ENCODE peak calls at places on chromosomes 7 and 10, in six cellular contexts. I is fibroblast of the aortic adventitia, O is HEK293T, W is type B pancreatic cell, X is left kidney, A is SK-MEL-5. F is an unnamed sample.

GRCh38 chr7:155591055-155591750 is 44.8 kb upstream of the CNPY1 start:
- DNase-seq in I (no peak), O (no peak), W (no peak), X (no peak), A (no peak), F (no peak)

GRCh38 chr10:12826800-12827372 is 174.6 kb downstream of the CCDC3 start:
- DNase-seq in I (no peak), O (no peak), W (no peak), X (no peak), A (no peak), F (no peak)

GRCh38 chr10:124417846-124418725 is 637 bp downstream of the OAT start:
- DNase-seq in I (peak; percentile 59), O (peak; percentile 69), W (peak; percentile 75), X (peak; percentile 82), A (peak; percentile 40), F (no peak)

GRCh38 chr7:79176859-79177477 is 276.5 kb downstream of the MAGI2 start:
- DNase-seq in I (peak; percentile 72), O (peak; percentile 29), W (no peak), X (peak; percentile 73), A (peak; percentile 76), F (no peak)

GRCh38 chr10:33335800-33336605 is 1.5 kb upstream of the NRP1 start:
- DNase-seq in I (peak; percentile 88), O (peak; percentile 12), W (peak; percentile 73), X (peak; percentile 86), A (no peak), F (no peak)

GRCh38 chr7:82235710-82236109 is 207.9 kb downstream of the CACNA2D1 start:
- DNase-seq in I (peak; percentile 46), O (no peak), W (no peak), X (no peak), A (no peak), F (no peak)

GRCh38 chr10:133278577-133279265 is 2.1 kb upstream of the ADAM8 start:
- DNase-seq in I (no peak), O (no peak), W (no peak), X (peak; percentile 86), A (no peak), F (no peak)

GRCh38 chr10:109978481-109978880 is 29.3 kb upstream of the ADD3 start:
- DNase-seq in I (peak; percentile 86), O (peak; percentile 64), W (no peak), X (no peak), A (peak; percentile 71), F (no peak)

GRCh38 chr10:5861269-5862031 is 28.2 kb downstream of the ANKRD16 start:
- DNase-seq in I (peak; percentile 76), O (no peak), W (no peak), X (no peak), A (peak; percentile 22), F (no peak)

GRCh38 chr10:80611481-80611880 is 73.8 kb downstream of the SH2D4B start:
- DNase-seq in I (no peak), O (no peak), W (no peak), X (no peak), A (no peak), F (no peak)

GRCh38 chr10:91614254-91614624 is 18.6 kb downstream of the PPP1R3C start:
- DNase-seq in I (peak; percentile 98), O (no peak), W (no peak), X (no peak), A (no peak), F (no peak)

GRCh38 chr10:36670616-36671402 is 454.6 kb upstream of the ANKRD30A start:
- DNase-seq in I (peak; percentile 57), O (no peak), W (no peak), X (peak; percentile 48), A (no peak), F (no peak)

GRCh38 chr7:95199779-95200558 is 124.4 kb downstream of the PON1 start:
- DNase-seq in I (peak; percentile 63), O (peak; percentile 50), W (no peak), X (peak; percentile 89), A (peak; percentile 88), F (no peak)

GRCh38 chr10:122286872-122287271 is 15.8 kb downstream of the BTBD16 start:
- DNase-seq in I (peak; percentile 46), O (peak; percentile 55), W (no peak), X (peak; percentile 63), A (no peak), F (no peak)

GRCh38 chr7:123184271-123184670 is 15.5 kb downstream of the SLC13A1 start:
- DNase-seq in I (no peak), O (no peak), W (no peak), X (no peak), A (no peak), F (no peak)

GRCh38 chr10:19816420-19817250 is at the start of gene PLXDC2:
- DNase-seq in I (peak; percentile 51), O (peak; percentile 21), W (peak; percentile 71), X (peak; percentile 93), A (no peak), F (peak; percentile 93)

GRCh38 chr7:2931034-2931415 is 86.9 kb upstream of the GNA12 start:
- DNase-seq in I (no peak), O (no peak), W (no peak), X (no peak), A (no peak), F (no peak)

GRCh38 chr10:44323838-44324237 is 61.1 kb downstream of the CXCL12 start:
- DNase-seq in I (no peak), O (no peak), W (peak; percentile 18), X (no peak), A (no peak), F (peak; percentile 50)

GRCh38 chr7:22617166-22617565 is 109.8 kb upstream of the IL6 start:
- DNase-seq in I (peak; percentile 57), O (no peak), W (no peak), X (no peak), A (no peak), F (no peak)

GRCh38 chr7:155457544-155458316 is at the start of gene EN2:
- DNase-seq in I (no peak), O (peak; percentile 70), W (no peak), X (peak; percentile 55), A (no peak), F (no peak)

GRCh38 chr10:70432101-70432500 is 9.4 kb downstream of the NODAL start:
- DNase-seq in I (no peak), O (no peak), W (no peak), X (no peak), A (peak; percentile 64), F (no peak)

GRCh38 chr10:78852856-78853255 is 215.9 kb upstream of the ZMIZ1 start:
- DNase-seq in I (peak; percentile 21), O (peak; percentile 56), W (no peak), X (peak; percentile 93), A (peak; percentile 59), F (no peak)

GRCh38 chr7:156168434-156168833 is 356.2 kb upstream of the SHH start:
- DNase-seq in I (no peak), O (no peak), W (no peak), X (no peak), A (no peak), F (no peak)

GRCh38 chr7:111474723-111475418 is 87.4 kb downstream of the IMMP2L start:
- DNase-seq in I (no peak), O (no peak), W (no peak), X (no peak), A (no peak), F (no peak)

GRCh38 chr10:77501846-77502251 is 135.8 kb downstream of the KCNMA1 start:
- DNase-seq in I (no peak), O (no peak), W (no peak), X (no peak), A (no peak), F (no peak)